ENCODE peak calls at places on chromosome 7, in ten cellular contexts. One of them, this sample, is unnamed.

GRCh38 chr7:77537595-77538185 is 595 bp downstream of the PTPN12 start:
- DNase-seq in adipocyte: peak
- DNase-seq in CD8-positive, alpha-beta T cell: peak
- DNase-seq in colonic mucosa: peak
- DNase-seq in substantia nigra: peak
- DNase-seq in immature natural killer cell: peak
- DNase-seq in nucleus accumbens: no peak
- DNase-seq in stimulated activated effector memory CD8-positive, alpha-beta T cell treated with anti-CD3 and anti-CD28 coated beads, Interleukin-12 subunit alpha, Interleukin-12 subunit beta, amount 100 ng/mL, for 72 hours: peak
- DNase-seq in keratinocyte: no peak
- DNase-seq in T-helper 2 cell: peak
- DNase-seq in this sample: peak

GRCh38 chr7:106704000-106704840 is 43.3 kb upstream of the CCDC71L start:
- DNase-seq in adipocyte: no peak
- DNase-seq in CD8-positive, alpha-beta T cell: no peak
- DNase-seq in colonic mucosa: no peak
- DNase-seq in substantia nigra: no peak
- DNase-seq in immature natural killer cell: no peak
- DNase-seq in nucleus accumbens: no peak
- DNase-seq in stimulated activated effector memory CD8-positive, alpha-beta T cell treated with anti-CD3 and anti-CD28 coated beads, Interleukin-12 subunit alpha, Interleukin-12 subunit beta, amount 100 ng/mL, for 72 hours: no peak
- DNase-seq in keratinocyte: no peak
- DNase-seq in T-helper 2 cell: no peak
- DNase-seq in this sample: no peak

GRCh38 chr7:140242057-140243031 is 65.6 kb upstream of the KDM7A start:
- DNase-seq in adipocyte: no peak
- DNase-seq in CD8-positive, alpha-beta T cell: no peak
- DNase-seq in colonic mucosa: peak
- DNase-seq in substantia nigra: no peak
- DNase-seq in immature natural killer cell: no peak
- DNase-seq in nucleus accumbens: no peak
- DNase-seq in stimulated activated effector memory CD8-positive, alpha-beta T cell treated with anti-CD3 and anti-CD28 coated beads, Interleukin-12 subunit alpha, Interleukin-12 subunit beta, amount 100 ng/mL, for 72 hours: no peak
- DNase-seq in keratinocyte: no peak
- DNase-seq in T-helper 2 cell: no peak
- DNase-seq in this sample: no peak

GRCh38 chr7:151243411-151244155 is 4.9 kb downstream of the SMARCD3 start:
- DNase-seq in adipocyte: no peak
- DNase-seq in CD8-positive, alpha-beta T cell: peak
- DNase-seq in colonic mucosa: no peak
- DNase-seq in substantia nigra: no peak
- DNase-seq in immature natural killer cell: peak
- DNase-seq in nucleus accumbens: peak
- DNase-seq in stimulated activated effector memory CD8-positive, alpha-beta T cell treated with anti-CD3 and anti-CD28 coated beads, Interleukin-12 subunit alpha, Interleukin-12 subunit beta, amount 100 ng/mL, for 72 hours: no peak
- DNase-seq in keratinocyte: no peak
- DNase-seq in T-helper 2 cell: no peak
- DNase-seq in this sample: no peak

GRCh38 chr7:8082762-8083161 is 114.2 kb downstream of the GLCCI1 start:
- DNase-seq in adipocyte: no peak
- DNase-seq in CD8-positive, alpha-beta T cell: no peak
- DNase-seq in colonic mucosa: no peak
- DNase-seq in substantia nigra: no peak
- DNase-seq in immature natural killer cell: no peak
- DNase-seq in nucleus accumbens: no peak
- DNase-seq in stimulated activated effector memory CD8-positive, alpha-beta T cell treated with anti-CD3 and anti-CD28 coated beads, Interleukin-12 subunit alpha, Interleukin-12 subunit beta, amount 100 ng/mL, for 72 hours: no peak
- DNase-seq in keratinocyte: no peak
- DNase-seq in T-helper 2 cell: no peak
- DNase-seq in this sample: no peak

GRCh38 chr7:26399309-26399610 is 107.6 kb downstream of the SNX10 start:
- DNase-seq in adipocyte: no peak
- DNase-seq in CD8-positive, alpha-beta T cell: no peak
- DNase-seq in colonic mucosa: no peak
- DNase-seq in substantia nigra: peak
- DNase-seq in immature natural killer cell: no peak
- DNase-seq in nucleus accumbens: peak
- DNase-seq in stimulated activated effector memory CD8-positive, alpha-beta T cell treated with anti-CD3 and anti-CD28 coated beads, Interleukin-12 subunit alpha, Interleukin-12 subunit beta, amount 100 ng/mL, for 72 hours: no peak
- DNase-seq in keratinocyte: no peak
- DNase-seq in T-helper 2 cell: no peak
- DNase-seq in this sample: peak

GRCh38 chr7:149261321-149261828 is 621 bp upstream of the ZNF783 start:
- DNase-seq in adipocyte: peak
- DNase-seq in CD8-positive, alpha-beta T cell: no peak
- DNase-seq in colonic mucosa: no peak
- DNase-seq in substantia nigra: no peak
- DNase-seq in immature natural killer cell: no peak
- DNase-seq in nucleus accumbens: no peak
- DNase-seq in stimulated activated effector memory CD8-positive, alpha-beta T cell treated with anti-CD3 and anti-CD28 coated beads, Interleukin-12 subunit alpha, Interleukin-12 subunit beta, amount 100 ng/mL, for 72 hours: no peak
- DNase-seq in keratinocyte: no peak
- DNase-seq in T-helper 2 cell: no peak
- DNase-seq in this sample: no peak

GRCh38 chr7:28020302-28020940 is 160.2 kb downstream of the JAZF1 start:
- DNase-seq in adipocyte: peak
- DNase-seq in CD8-positive, alpha-beta T cell: peak
- DNase-seq in colonic mucosa: peak
- DNase-seq in substantia nigra: peak
- DNase-seq in immature natural killer cell: peak
- DNase-seq in nucleus accumbens: peak
- DNase-seq in stimulated activated effector memory CD8-positive, alpha-beta T cell treated with anti-CD3 and anti-CD28 coated beads, Interleukin-12 subunit alpha, Interleukin-12 subunit beta, amount 100 ng/mL, for 72 hours: peak
- DNase-seq in keratinocyte: peak
- DNase-seq in T-helper 2 cell: no peak
- DNase-seq in this sample: peak

GRCh38 chr7:16603633-16604032 is 41.9 kb downstream of the ANKMY2 start:
- DNase-seq in adipocyte: no peak
- DNase-seq in CD8-positive, alpha-beta T cell: no peak
- DNase-seq in colonic mucosa: no peak
- DNase-seq in substantia nigra: no peak
- DNase-seq in immature natural killer cell: no peak
- DNase-seq in nucleus accumbens: no peak
- DNase-seq in stimulated activated effector memory CD8-positive, alpha-beta T cell treated with anti-CD3 and anti-CD28 coated beads, Interleukin-12 subunit alpha, Interleukin-12 subunit beta, amount 100 ng/mL, for 72 hours: no peak
- DNase-seq in keratinocyte: no peak
- DNase-seq in T-helper 2 cell: no peak
- DNase-seq in this sample: no peak

GRCh38 chr7:41977165-41977651 is 259.8 kb downstream of the GLI3 start:
- DNase-seq in adipocyte: peak
- DNase-seq in CD8-positive, alpha-beta T cell: no peak
- DNase-seq in colonic mucosa: no peak
- DNase-seq in substantia nigra: no peak
- DNase-seq in immature natural killer cell: no peak
- DNase-seq in nucleus accumbens: peak
- DNase-seq in stimulated activated effector memory CD8-positive, alpha-beta T cell treated with anti-CD3 and anti-CD28 coated beads, Interleukin-12 subunit alpha, Interleukin-12 subunit beta, amount 100 ng/mL, for 72 hours: no peak
- DNase-seq in keratinocyte: no peak
- DNase-seq in T-helper 2 cell: no peak
- DNase-seq in this sample: peak

GRCh38 chr7:98568891-98569290 is 48.2 kb upstream of the NPTX2 start:
- DNase-seq in adipocyte: no peak
- DNase-seq in CD8-positive, alpha-beta T cell: no peak
- DNase-seq in colonic mucosa: no peak
- DNase-seq in substantia nigra: no peak
- DNase-seq in immature natural killer cell: no peak
- DNase-seq in nucleus accumbens: no peak
- DNase-seq in stimulated activated effector memory CD8-positive, alpha-beta T cell treated with anti-CD3 and anti-CD28 coated beads, Interleukin-12 subunit alpha, Interleukin-12 subunit beta, amount 100 ng/mL, for 72 hours: no peak
- DNase-seq in keratinocyte: no peak
- DNase-seq in T-helper 2 cell: no peak
- DNase-seq in this sample: no peak

GRCh38 chr7:107609861-107610260 is 29.8 kb downstream of the BCAP29 start:
- DNase-seq in adipocyte: no peak
- DNase-seq in CD8-positive, alpha-beta T cell: no peak
- DNase-seq in colonic mucosa: no peak
- DNase-seq in substantia nigra: no peak
- DNase-seq in immature natural killer cell: no peak
- DNase-seq in nucleus accumbens: no peak
- DNase-seq in stimulated activated effector memory CD8-positive, alpha-beta T cell treated with anti-CD3 and anti-CD28 coated beads, Interleukin-12 subunit alpha, Interleukin-12 subunit beta, amount 100 ng/mL, for 72 hours: no peak
- DNase-seq in keratinocyte: no peak
- DNase-seq in T-helper 2 cell: no peak
- DNase-seq in this sample: peak

GRCh38 chr7:155846156-155846555 is 33.9 kb upstream of the SHH start:
- DNase-seq in adipocyte: no peak
- DNase-seq in CD8-positive, alpha-beta T cell: no peak
- DNase-seq in colonic mucosa: no peak
- DNase-seq in substantia nigra: no peak
- DNase-seq in immature natural killer cell: no peak
- DNase-seq in nucleus accumbens: no peak
- DNase-seq in stimulated activated effector memory CD8-positive, alpha-beta T cell treated with anti-CD3 and anti-CD28 coated beads, Interleukin-12 subunit alpha, Interleukin-12 subunit beta, amount 100 ng/mL, for 72 hours: no peak
- DNase-seq in keratinocyte: no peak
- DNase-seq in T-helper 2 cell: no peak
- DNase-seq in this sample: no peak

GRCh38 chr7:81484266-81484665 is 285.6 kb downstream of the HGF start:
- DNase-seq in adipocyte: peak
- DNase-seq in CD8-positive, alpha-beta T cell: no peak
- DNase-seq in colonic mucosa: no peak
- DNase-seq in substantia nigra: no peak
- DNase-seq in immature natural killer cell: no peak
- DNase-seq in nucleus accumbens: no peak
- DNase-seq in stimulated activated effector memory CD8-positive, alpha-beta T cell treated with anti-CD3 and anti-CD28 coated beads, Interleukin-12 subunit alpha, Interleukin-12 subunit beta, amount 100 ng/mL, for 72 hours: no peak
- DNase-seq in keratinocyte: no peak
- DNase-seq in T-helper 2 cell: no peak
- DNase-seq in this sample: peak

GRCh38 chr7:15459018-15459621 is 102.7 kb downstream of the AGMO start:
- DNase-seq in adipocyte: peak
- DNase-seq in CD8-positive, alpha-beta T cell: no peak
- DNase-seq in colonic mucosa: no peak
- DNase-seq in substantia nigra: no peak
- DNase-seq in immature natural killer cell: no peak
- DNase-seq in nucleus accumbens: no peak
- DNase-seq in stimulated activated effector memory CD8-positive, alpha-beta T cell treated with anti-CD3 and anti-CD28 coated beads, Interleukin-12 subunit alpha, Interleukin-12 subunit beta, amount 100 ng/mL, for 72 hours: no peak
- DNase-seq in keratinocyte: no peak
- DNase-seq in T-helper 2 cell: no peak
- DNase-seq in this sample: no peak

GRCh38 chr7:31642681-31643115 is 44.3 kb upstream of the PPP1R17 start:
- DNase-seq in adipocyte: no peak
- DNase-seq in CD8-positive, alpha-beta T cell: no peak
- DNase-seq in colonic mucosa: no peak
- DNase-seq in substantia nigra: no peak
- DNase-seq in immature natural killer cell: no peak
- DNase-seq in nucleus accumbens: no peak
- DNase-seq in stimulated activated effector memory CD8-positive, alpha-beta T cell treated with anti-CD3 and anti-CD28 coated beads, Interleukin-12 subunit alpha, Interleukin-12 subunit beta, amount 100 ng/mL, for 72 hours: no peak
- DNase-seq in keratinocyte: no peak
- DNase-seq in T-helper 2 cell: no peak
- DNase-seq in this sample: no peak

GRCh38 chr7:92567460-92567859 is 22.7 kb downstream of the FAM133B start:
- DNase-seq in adipocyte: no peak
- DNase-seq in CD8-positive, alpha-beta T cell: no peak
- DNase-seq in colonic mucosa: no peak
- DNase-seq in substantia nigra: no peak
- DNase-seq in immature natural killer cell: no peak
- DNase-seq in nucleus accumbens: no peak
- DNase-seq in stimulated activated effector memory CD8-positive, alpha-beta T cell treated with anti-CD3 and anti-CD28 coated beads, Interleukin-12 subunit alpha, Interleukin-12 subunit beta, amount 100 ng/mL, for 72 hours: no peak
- DNase-seq in keratinocyte: no peak
- DNase-seq in T-helper 2 cell: no peak
- DNase-seq in this sample: peak

GRCh38 chr7:99392659-99393362 is 15.6 kb downstream of the PDAP1 start:
- DNase-seq in adipocyte: peak
- DNase-seq in CD8-positive, alpha-beta T cell: peak
- DNase-seq in colonic mucosa: peak
- DNase-seq in substantia nigra: no peak
- DNase-seq in immature natural killer cell: peak
- DNase-seq in nucleus accumbens: peak
- DNase-seq in stimulated activated effector memory CD8-positive, alpha-beta T cell treated with anti-CD3 and anti-CD28 coated beads, Interleukin-12 subunit alpha, Interleukin-12 subunit beta, amount 100 ng/mL, for 72 hours: peak
- DNase-seq in keratinocyte: no peak
- DNase-seq in T-helper 2 cell: peak
- DNase-seq in this sample: peak

GRCh38 chr7:64098-64521 is 128.3 kb upstream of the FAM20C start:
- DNase-seq in adipocyte: peak
- DNase-seq in CD8-positive, alpha-beta T cell: no peak
- DNase-seq in colonic mucosa: peak
- DNase-seq in substantia nigra: peak
- DNase-seq in immature natural killer cell: no peak
- DNase-seq in nucleus accumbens: peak
- DNase-seq in stimulated activated effector memory CD8-positive, alpha-beta T cell treated with anti-CD3 and anti-CD28 coated beads, Interleukin-12 subunit alpha, Interleukin-12 subunit beta, amount 100 ng/mL, for 72 hours: no peak
- DNase-seq in keratinocyte: no peak
- DNase-seq in T-helper 2 cell: no peak
- DNase-seq in this sample: peak

GRCh38 chr7:157669768-157670345 is 333.1 kb downstream of the DNAJB6 start:
- DNase-seq in adipocyte: no peak
- DNase-seq in CD8-positive, alpha-beta T cell: peak
- DNase-seq in colonic mucosa: no peak
- DNase-seq in substantia nigra: no peak
- DNase-seq in immature natural killer cell: no peak
- DNase-seq in nucleus accumbens: no peak
- DNase-seq in stimulated activated effector memory CD8-positive, alpha-beta T cell treated with anti-CD3 and anti-CD28 coated beads, Interleukin-12 subunit alpha, Interleukin-12 subunit beta, amount 100 ng/mL, for 72 hours: no peak
- DNase-seq in keratinocyte: no peak
- DNase-seq in T-helper 2 cell: no peak
- DNase-seq in this sample: no peak

GRCh38 chr7:148975896-148976295 is 52.4 kb downstream of the PDIA4 start:
- DNase-seq in adipocyte: no peak
- DNase-seq in CD8-positive, alpha-beta T cell: no peak
- DNase-seq in colonic mucosa: no peak
- DNase-seq in substantia nigra: no peak
- DNase-seq in immature natural killer cell: no peak
- DNase-seq in nucleus accumbens: no peak
- DNase-seq in stimulated activated effector memory CD8-positive, alpha-beta T cell treated with anti-CD3 and anti-CD28 coated beads, Interleukin-12 subunit alpha, Interleukin-12 subunit beta, amount 100 ng/mL, for 72 hours: no peak
- DNase-seq in keratinocyte: no peak
- DNase-seq in T-helper 2 cell: no peak
- DNase-seq in this sample: no peak

GRCh38 chr7:69659964-69660363 is 61.7 kb downstream of the AUTS2 start:
- DNase-seq in adipocyte: peak
- DNase-seq in CD8-positive, alpha-beta T cell: no peak
- DNase-seq in colonic mucosa: no peak
- DNase-seq in substantia nigra: no peak
- DNase-seq in immature natural killer cell: no peak
- DNase-seq in nucleus accumbens: no peak
- DNase-seq in stimulated activated effector memory CD8-positive, alpha-beta T cell treated with anti-CD3 and anti-CD28 coated beads, Interleukin-12 subunit alpha, Interleukin-12 subunit beta, amount 100 ng/mL, for 72 hours: no peak
- DNase-seq in keratinocyte: no peak
- DNase-seq in T-helper 2 cell: no peak
- DNase-seq in this sample: no peak

GRCh38 chr7:4103352-4104091 is 578.6 kb upstream of the FOXK1 start:
- DNase-seq in adipocyte: peak
- DNase-seq in CD8-positive, alpha-beta T cell: no peak
- DNase-seq in colonic mucosa: no peak
- DNase-seq in substantia nigra: no peak
- DNase-seq in immature natural killer cell: no peak
- DNase-seq in nucleus accumbens: no peak
- DNase-seq in stimulated activated effector memory CD8-positive, alpha-beta T cell treated with anti-CD3 and anti-CD28 coated beads, Interleukin-12 subunit alpha, Interleukin-12 subunit beta, amount 100 ng/mL, for 72 hours: no peak
- DNase-seq in keratinocyte: no peak
- DNase-seq in T-helper 2 cell: no peak
- DNase-seq in this sample: no peak

GRCh38 chr7:140005341-140005740 is 57.4 kb downstream of the PARP12 start:
- DNase-seq in adipocyte: no peak
- DNase-seq in CD8-positive, alpha-beta T cell: no peak
- DNase-seq in colonic mucosa: no peak
- DNase-seq in substantia nigra: no peak
- DNase-seq in immature natural killer cell: no peak
- DNase-seq in nucleus accumbens: no peak
- DNase-seq in stimulated activated effector memory CD8-positive, alpha-beta T cell treated with anti-CD3 and anti-CD28 coated beads, Interleukin-12 subunit alpha, Interleukin-12 subunit beta, amount 100 ng/mL, for 72 hours: no peak
- DNase-seq in keratinocyte: no peak
- DNase-seq in T-helper 2 cell: no peak
- DNase-seq in this sample: no peak

GRCh38 chr7:37570145-37570544 is 113.4 kb upstream of the GPR141 start:
- DNase-seq in adipocyte: no peak
- DNase-seq in CD8-positive, alpha-beta T cell: no peak
- DNase-seq in colonic mucosa: no peak
- DNase-seq in substantia nigra: no peak
- DNase-seq in immature natural killer cell: no peak
- DNase-seq in nucleus accumbens: no peak
- DNase-seq in stimulated activated effector memory CD8-positive, alpha-beta T cell treated with anti-CD3 and anti-CD28 coated beads, Interleukin-12 subunit alpha, Interleukin-12 subunit beta, amount 100 ng/mL, for 72 hours: no peak
- DNase-seq in keratinocyte: no peak
- DNase-seq in T-helper 2 cell: no peak
- DNase-seq in this sample: no peak

GRCh38 chr7:1675036-1675671 is 5.1 kb downstream of the ELFN1 start:
- DNase-seq in adipocyte: no peak
- DNase-seq in CD8-positive, alpha-beta T cell: no peak
- DNase-seq in colonic mucosa: no peak
- DNase-seq in substantia nigra: no peak
- DNase-seq in immature natural killer cell: no peak
- DNase-seq in nucleus accumbens: no peak
- DNase-seq in stimulated activated effector memory CD8-positive, alpha-beta T cell treated with anti-CD3 and anti-CD28 coated beads, Interleukin-12 subunit alpha, Interleukin-12 subunit beta, amount 100 ng/mL, for 72 hours: no peak
- DNase-seq in keratinocyte: no peak
- DNase-seq in T-helper 2 cell: no peak
- DNase-seq in this sample: no peak

GRCh38 chr7:30188806-30189205 is 54.0 kb downstream of the MTURN start:
- DNase-seq in adipocyte: no peak
- DNase-seq in CD8-positive, alpha-beta T cell: no peak
- DNase-seq in colonic mucosa: no peak
- DNase-seq in substantia nigra: no peak
- DNase-seq in immature natural killer cell: no peak
- DNase-seq in nucleus accumbens: no peak
- DNase-seq in stimulated activated effector memory CD8-positive, alpha-beta T cell treated with anti-CD3 and anti-CD28 coated beads, Interleukin-12 subunit alpha, Interleukin-12 subunit beta, amount 100 ng/mL, for 72 hours: no peak
- DNase-seq in keratinocyte: no peak
- DNase-seq in T-helper 2 cell: no peak
- DNase-seq in this sample: no peak

GRCh38 chr7:143042821-143043271 is 9.3 kb upstream of the OR6V1 start:
- DNase-seq in adipocyte: peak
- DNase-seq in CD8-positive, alpha-beta T cell: no peak
- DNase-seq in colonic mucosa: no peak
- DNase-seq in substantia nigra: no peak
- DNase-seq in immature natural killer cell: no peak
- DNase-seq in nucleus accumbens: no peak
- DNase-seq in stimulated activated effector memory CD8-positive, alpha-beta T cell treated with anti-CD3 and anti-CD28 coated beads, Interleukin-12 subunit alpha, Interleukin-12 subunit beta, amount 100 ng/mL, for 72 hours: no peak
- DNase-seq in keratinocyte: no peak
- DNase-seq in T-helper 2 cell: no peak
- DNase-seq in this sample: no peak

This sample was measured in lung microvascular endothelial cell.